ENCODE peak calls at places on chromosomes 1 and 21, in six cellular contexts. C, K, I, O, V and S are unnamed samples.

GRCh38 chr1:18057643-18058042 is 50.0 kb upstream of the IGSF21 start:
- DNase-seq in I (no peak), O (no peak), C (no peak), V (no peak), K (no peak), S (no peak)

GRCh38 chr1:202283379-202283844 is 58.3 kb downstream of the UBE2T start:
- DNase-seq in O (no peak), C (no peak), I (no peak), K (no peak), V (peak), S (peak)

GRCh38 chr1:221573727-221574126 is 168.2 kb downstream of the DUSP10 start:
- DNase-seq in K (no peak), C (no peak), V (no peak), O (no peak), I (no peak), S (no peak)

GRCh38 chr1:206606867-206607266 is 5.4 kb downstream of the EIF2D start:
- DNase-seq in V (no peak), I (no peak), O (no peak), K (no peak), C (no peak), S (no peak)

GRCh38 chr1:2821970-2822620 is 20.6 kb upstream of the TTC34 start:
- DNase-seq in O (peak), K (no peak), V (no peak), C (peak), I (no peak), S (peak)

GRCh38 chr1:154520333-154520732 is 18.1 kb upstream of the SHE start:
- DNase-seq in C (no peak), K (no peak), V (peak), O (no peak), I (no peak), S (no peak)

GRCh38 chr1:116525440-116525839 is 45.4 kb downstream of the CD58 start:
- DNase-seq in C (no peak), O (no peak), V (no peak), I (no peak), K (no peak), S (no peak)

GRCh38 chr1:206686486-206687249 is 2.0 kb downstream of the MAPKAPK2 start:
- DNase-seq in C (no peak), V (no peak), I (peak), K (no peak), O (no peak), S (no peak)

GRCh38 chr1:160997323-160998038 is 23.5 kb downstream of the F11R start:
- DNase-seq in K (no peak), C (peak), V (peak), O (peak), I (no peak), S (peak)

GRCh38 chr1:237104096-237104495 is 62.1 kb downstream of the RYR2 start:
- DNase-seq in O (no peak), I (no peak), V (no peak), K (no peak), C (no peak), S (no peak)

GRCh38 chr21:39694750-39695149 is 50.2 kb upstream of the IGSF5 start:
- DNase-seq in C (no peak), V (no peak), I (no peak), O (no peak), K (peak), S (no peak)

GRCh38 chr1:211737115-211738035 is 62.0 kb upstream of the NEK2 start:
- DNase-seq in C (no peak), O (no peak), V (no peak), I (no peak), K (no peak), S (no peak)

GRCh38 chr1:53370369-53370961 is 42.6 kb upstream of the LRP8 start:
- DNase-seq in K (peak), I (no peak), C (peak), O (no peak), V (peak), S (no peak)

GRCh38 chr1:21149430-21149861 is 27.3 kb downstream of the EIF4G3 start:
- DNase-seq in C (peak), V (no peak), I (no peak), O (peak), K (no peak), S (peak)

GRCh38 chr1:58032621-58033073 is 513.9 kb downstream of the OMA1 start:
- DNase-seq in O (no peak), K (no peak), C (no peak), V (no peak), I (no peak), S (no peak)

GRCh38 chr21:36211660-36212512 is 55.3 kb downstream of the DOP1B start:
- DNase-seq in K (no peak), V (peak), I (no peak), C (no peak), O (no peak), S (no peak)

GRCh38 chr1:167059045-167059728 is 31.0 kb downstream of the GPA33 start:
- DNase-seq in K (peak), O (peak), C (peak), I (no peak), V (peak), S (peak)

GRCh38 chr1:232553050-232553754 is 76.7 kb downstream of the SIPA1L2 start:
- DNase-seq in V (no peak), O (peak), I (no peak), K (no peak), C (peak), S (no peak)

GRCh38 chr1:183569801-183570200 is 20.5 kb downstream of the NCF2 start:
- DNase-seq in I (no peak), C (no peak), V (no peak), K (no peak), O (no peak), S (no peak)

GRCh38 chr21:26849428-26850115 is 4.4 kb upstream of the ADAMTS1 start:
- DNase-seq in V (no peak), O (no peak), C (no peak), K (no peak), I (no peak), S (no peak)

GRCh38 chr1:199403421-199404116 is 623.9 kb upstream of the NR5A2 start:
- DNase-seq in K (no peak), I (no peak), V (no peak), O (no peak), C (no peak), S (no peak)

GRCh38 chr1:179612361-179612760 is 20.7 kb downstream of the TDRD5 start:
- DNase-seq in K (no peak), O (no peak), I (no peak), V (no peak), C (no peak), S (no peak)

GRCh38 chr1:180631197-180631765 is 541 bp upstream of the XPR1 start:
- DNase-seq in V (peak), O (no peak), K (no peak), I (no peak), C (no peak), S (no peak)

GRCh38 chr1:110616587-110616986 is 10.4 kb upstream of the KCNA2 start:
- DNase-seq in C (peak), K (no peak), V (no peak), I (no peak), O (no peak), S (no peak)

GRCh38 chr1:68322837-68323687 is 90.7 kb upstream of the WLS start:
- DNase-seq in K (no peak), V (no peak), O (peak), I (no peak), C (no peak), S (no peak)

GRCh38 chr21:17693801-17694200 is 81.1 kb upstream of the BTG3 start:
- DNase-seq in K (no peak), C (no peak), O (no peak), I (no peak), V (no peak), S (no peak)

GRCh38 chr1:100219879-100220278 is 29.8 kb downstream of the DBT start:
- DNase-seq in O (no peak), K (no peak), C (no peak), V (no peak), I (no peak), S (no peak)

GRCh38 chr1:32063261-32063681 is 9.5 kb upstream of the TMEM39B start:
- DNase-seq in O (no peak), I (no peak), K (no peak), V (no peak), C (no peak), S (no peak)

GRCh38 chr1:157240495-157241184 is 102.4 kb upstream of the ETV3 start:
- DNase-seq in V (no peak), C (peak), K (no peak), I (no peak), O (no peak), S (no peak)
- TF ChIP-seq POLR2A in V (no peak), C (no peak), K (no peak), I (no peak), O (no peak), S (no peak)

DNA sequence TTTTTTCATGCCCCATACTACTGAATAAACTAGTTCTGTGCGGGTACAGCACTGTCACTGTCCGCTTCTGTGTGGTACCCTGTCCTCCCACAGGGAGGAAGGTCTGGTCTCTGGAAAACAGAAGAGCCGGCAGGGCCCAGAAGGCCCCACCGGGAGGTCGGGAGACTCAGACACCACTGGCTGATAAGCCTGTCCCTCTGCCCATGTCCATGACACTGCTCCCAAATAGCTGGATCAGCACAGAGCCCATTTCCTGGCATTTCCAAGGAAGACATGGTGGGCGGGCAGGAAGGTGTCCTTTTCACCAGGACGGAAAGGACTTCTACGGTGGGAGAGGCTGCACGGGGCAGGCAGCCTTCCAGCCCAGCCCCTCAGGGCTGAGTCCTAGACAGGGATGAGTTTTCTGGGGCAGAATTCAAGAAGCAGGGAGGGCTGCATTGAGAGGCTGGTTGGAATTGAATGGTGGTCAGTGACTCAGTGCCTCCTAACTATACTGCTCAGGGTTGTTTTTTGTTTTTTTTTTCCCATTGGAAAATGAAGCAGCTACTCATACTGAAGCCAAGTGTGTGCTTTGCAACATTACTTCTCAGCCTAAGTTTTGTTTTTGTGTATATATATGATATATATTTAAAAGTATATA is 7.1 kb downstream of the PSRC1 start:
- DNase-seq in C (no peak), V (peak), K (no peak), O (no peak), I (no peak), S (no peak)
- TF ChIP-seq POLR2AphosphoS5 in C (no peak), V (no peak), K (no peak), O (no peak), I (no peak), S (no peak)

GRCh38 chr1:51329443-51330325 is 678 bp downstream of the TTC39A start:
- DNase-seq in V (no peak), C (peak), O (peak), I (no peak), K (no peak), S (peak)
- TF ChIP-seq POLR2A in V (no peak), C (peak), O (peak), I (no peak), K (no peak), S (peak)

DNA sequence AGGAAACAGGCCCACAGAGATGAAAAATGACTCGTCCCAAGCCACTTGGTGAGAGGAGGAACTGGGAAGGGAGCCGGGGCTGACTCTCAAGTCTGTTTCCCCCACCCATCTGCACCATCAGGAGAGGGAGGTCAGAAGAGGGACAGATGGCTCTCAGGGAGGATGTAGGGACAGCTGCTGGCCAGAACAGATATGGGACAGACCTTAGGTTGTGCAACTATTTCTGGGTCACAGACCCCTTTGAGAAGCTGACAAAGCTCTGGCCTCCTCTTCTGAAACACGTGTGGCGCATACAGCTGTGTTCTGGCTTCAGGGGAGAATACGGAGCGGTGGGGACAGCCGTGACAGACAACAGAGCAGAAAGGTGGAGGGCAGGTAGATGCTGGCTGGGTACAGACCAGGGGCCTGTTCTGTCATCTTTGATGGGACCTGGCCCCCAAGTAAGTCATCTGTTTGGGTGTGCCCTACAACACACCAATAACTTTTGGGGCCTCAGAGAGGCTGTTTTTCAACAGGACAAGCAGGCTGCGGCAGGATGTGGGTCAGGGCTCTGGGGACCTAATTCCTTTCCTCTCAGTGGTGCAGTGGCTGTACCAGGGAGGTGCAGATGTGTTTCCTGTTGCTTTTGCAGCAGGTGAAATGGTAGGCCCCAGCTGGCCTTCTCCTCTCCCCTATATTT is 7.3 kb downstream of the SH3BGRL3 start:
- DNase-seq in K (no peak), V (peak), I (peak), O (peak), C (peak), S (no peak)
- TF ChIP-seq POLR2AphosphoS5 in K (peak), V (peak), I (no peak), O (no peak), C (no peak), S (no peak)

DNA sequence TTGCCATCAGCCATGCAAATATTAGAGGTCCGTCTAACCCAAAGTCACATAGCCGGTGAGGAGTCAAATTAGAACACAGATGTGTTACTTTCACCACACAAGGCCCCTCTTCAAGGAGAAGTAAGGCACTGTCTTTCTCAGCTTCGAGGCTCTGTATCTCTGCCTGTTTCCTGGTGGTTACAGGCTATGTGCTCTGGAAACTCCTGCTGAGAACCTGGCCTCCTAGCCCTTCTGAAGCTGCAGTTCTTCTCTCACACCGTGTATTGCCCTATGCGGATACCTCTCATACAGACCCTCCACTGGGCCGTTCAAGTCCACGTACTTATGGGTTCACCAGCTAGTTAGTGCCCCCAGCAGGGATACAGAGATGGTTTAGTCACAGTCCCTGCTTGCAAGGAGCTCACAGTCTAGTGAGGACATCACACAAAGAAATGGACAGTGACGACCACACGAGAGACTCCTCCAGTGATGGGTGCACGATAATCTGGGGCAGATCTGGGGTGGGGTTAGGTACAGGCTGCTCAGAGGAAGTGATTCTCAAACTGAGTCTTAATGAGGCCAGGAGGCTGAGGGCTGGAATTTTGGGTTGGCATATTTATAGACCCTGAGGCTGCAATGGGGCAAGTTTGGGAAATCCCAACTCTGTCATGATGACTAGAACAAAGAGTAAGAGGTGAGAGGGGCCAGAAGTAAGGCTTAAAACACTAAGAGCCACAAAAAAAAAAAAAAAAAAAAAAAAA is 22.8 kb upstream of the ELOA start:
- DNase-seq in O (no peak), I (no peak), K (no peak), C (no peak), V (peak), S (no peak)
- TF ChIP-seq POLR2A in O (no peak), I (peak), K (no peak), C (no peak), V (no peak), S (no peak)

GRCh38 chr1:33396188-33397124 is 34.4 kb downstream of the PHC2 start:
- DNase-seq in K (peak), C (no peak), V (no peak), O (no peak), I (no peak), S (no peak)
- TF ChIP-seq POLR2AphosphoS5 in K (no peak), C (no peak), V (no peak), O (no peak), I (no peak), S (no peak)

GRCh38 chr1:28518000-28518744 is 12.3 kb downstream of the RCC1 start:
- DNase-seq in O (peak), I (peak), V (peak), K (peak), C (peak), S (peak)
- TF ChIP-seq POLR2A in O (peak), I (peak), V (no peak), K (no peak), C (no peak), S (peak)

DNA sequence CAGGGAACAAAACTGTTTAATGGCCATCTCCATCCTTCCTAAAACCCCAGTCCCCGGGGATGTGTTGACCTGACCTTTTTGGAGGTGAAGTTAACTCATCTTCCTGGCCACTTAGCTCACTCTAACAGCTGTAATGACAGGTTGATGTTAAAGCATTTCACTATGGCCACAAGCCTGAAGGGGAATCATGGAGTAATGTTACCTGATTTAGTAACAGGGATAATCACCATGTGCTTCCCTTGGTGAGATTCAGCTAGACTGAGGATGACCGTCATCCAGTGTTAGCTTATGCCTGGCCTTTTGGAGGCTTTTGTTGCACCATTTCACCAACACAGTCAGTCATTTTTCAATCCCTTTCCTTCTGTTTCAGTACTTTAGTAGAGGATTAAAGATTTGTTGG is 64.3 kb upstream of the RAVER2 start:
- DNase-seq in K (no peak), O (no peak), V (no peak), I (no peak), C (no peak), S (no peak)
- TF ChIP-seq POLR2AphosphoS5 in K (no peak), O (no peak), V (no peak), I (no peak), C (no peak), S (no peak)